ENCODE peak calls at places on chromosomes 11 and 22, in four cellular contexts. One of them, this sample, is unnamed.

GRCh38 chr22:36925388-36926290 is 12.2 kb downstream of the CSF2RB start:
- DNase-seq in pancreas: no peak
- DNase-seq in HL-60: no peak
- DNase-seq in astrocyte: peak; percentile 2
- DNase-seq in this sample: no peak

GRCh38 chr11:64609436-64610047 is 18.5 kb downstream of the SLC22A12 start:
- DNase-seq in HL-60: peak; percentile 65
- DNase-seq in pancreas: no peak
- DNase-seq in astrocyte: no peak
- DNase-seq in this sample: no peak

GRCh38 chr22:49241174-49241851 is 586.4 kb downstream of the BRD1 start:
- DNase-seq in astrocyte: no peak
- DNase-seq in HL-60: no peak
- DNase-seq in pancreas: no peak
- DNase-seq in this sample: no peak

GRCh38 chr11:35463211-35463810 is 44.0 kb upstream of the SLC1A2 start:
- DNase-seq in pancreas: no peak
- DNase-seq in HL-60: no peak
- DNase-seq in astrocyte: no peak
- DNase-seq in this sample: no peak

GRCh38 chr11:95575517-95575916 is 214.1 kb downstream of the FAM76B start:
- DNase-seq in HL-60: no peak
- DNase-seq in pancreas: no peak
- DNase-seq in astrocyte: peak; percentile 20
- DNase-seq in this sample: no peak

GRCh38 chr11:123351375-123351774 is 78.7 kb upstream of the GRAMD1B start:
- DNase-seq in pancreas: no peak
- DNase-seq in HL-60: no peak
- DNase-seq in astrocyte: no peak
- DNase-seq in this sample: no peak

GRCh38 chr11:131745405-131745804 is 375.0 kb downstream of the NTM start:
- DNase-seq in HL-60: no peak
- DNase-seq in pancreas: no peak
- DNase-seq in astrocyte: peak; percentile 77
- DNase-seq in this sample: no peak

GRCh38 chr22:27602390-27602789 is 199.2 kb downstream of the MN1 start:
- DNase-seq in astrocyte: no peak
- DNase-seq in HL-60: no peak
- DNase-seq in pancreas: no peak
- DNase-seq in this sample: no peak

GRCh38 chr11:33737362-33737821 is 1.2 kb upstream of the CD59 start:
- DNase-seq in HL-60: no peak
- DNase-seq in astrocyte: no peak
- DNase-seq in pancreas: no peak
- DNase-seq in this sample: no peak

GRCh38 chr11:46389450-46390330 is 1.9 kb downstream of the CHRM4 start:
- DNase-seq in astrocyte: no peak
- DNase-seq in pancreas: peak; percentile 76
- DNase-seq in HL-60: no peak
- DNase-seq in this sample: no peak

GRCh38 chr11:13183094-13183825 is 94.3 kb upstream of the BMAL1 start:
- DNase-seq in astrocyte: peak; percentile 79
- DNase-seq in pancreas: no peak
- DNase-seq in HL-60: no peak
- DNase-seq in this sample: peak; percentile 34

GRCh38 chr11:63672156-63672463 is 934 bp upstream of the ATL3 start:
- DNase-seq in pancreas: no peak
- DNase-seq in astrocyte: no peak
- DNase-seq in HL-60: no peak
- DNase-seq in this sample: no peak

GRCh38 chr11:116519499-116519898 is 253.3 kb downstream of the BUD13 start:
- DNase-seq in astrocyte: no peak
- DNase-seq in HL-60: no peak
- DNase-seq in pancreas: no peak
- DNase-seq in this sample: no peak
- TF ChIP-seq CTCF in astrocyte: no peak
- TF ChIP-seq CTCF in HL-60: no peak
- TF ChIP-seq CTCF in pancreas: no peak
- TF ChIP-seq CTCF in this sample: no peak

GRCh38 chr22:22387386-22387736 is 121.2 kb downstream of the ZNF280B start:
- DNase-seq in HL-60: no peak
- DNase-seq in astrocyte: no peak
- DNase-seq in pancreas: no peak
- DNase-seq in this sample: no peak
- H3K27me3 ChIP-seq in HL-60: peaks cover 16% of the 10 kb centered on the region
- H3K27me3 ChIP-seq in astrocyte: no peaks in the 10 kb centered on the region
- H3K27me3 ChIP-seq in pancreas: no peaks in the 10 kb centered on the region
- H3K27me3 ChIP-seq in this sample: no peaks in the 10 kb centered on the region

GRCh38 chr11:93238956-93239355 is 41.2 kb upstream of the SLC36A4 start:
- DNase-seq in pancreas: no peak
- DNase-seq in astrocyte: no peak
- DNase-seq in HL-60: no peak
- DNase-seq in this sample: no peak

GRCh38 chr11:93234602-93235207 is 36.9 kb upstream of the SLC36A4 start:
- DNase-seq in astrocyte: peak; percentile 45
- DNase-seq in pancreas: peak; percentile 76
- DNase-seq in HL-60: peak; percentile 14
- DNase-seq in this sample: peak; percentile 13

GRCh38 chr11:93236741-93237675 is 39.2 kb upstream of the SLC36A4 start:
- DNase-seq in pancreas: no peak
- DNase-seq in HL-60: peak; percentile 15
- DNase-seq in astrocyte: peak; percentile 10
- DNase-seq in this sample: no peak
- TF ChIP-seq CTCF in pancreas: no peak
- TF ChIP-seq CTCF in HL-60: peak; percentile 8
- TF ChIP-seq CTCF in astrocyte: peak; percentile 62
- TF ChIP-seq CTCF in this sample: peak; percentile 64

DNA sequence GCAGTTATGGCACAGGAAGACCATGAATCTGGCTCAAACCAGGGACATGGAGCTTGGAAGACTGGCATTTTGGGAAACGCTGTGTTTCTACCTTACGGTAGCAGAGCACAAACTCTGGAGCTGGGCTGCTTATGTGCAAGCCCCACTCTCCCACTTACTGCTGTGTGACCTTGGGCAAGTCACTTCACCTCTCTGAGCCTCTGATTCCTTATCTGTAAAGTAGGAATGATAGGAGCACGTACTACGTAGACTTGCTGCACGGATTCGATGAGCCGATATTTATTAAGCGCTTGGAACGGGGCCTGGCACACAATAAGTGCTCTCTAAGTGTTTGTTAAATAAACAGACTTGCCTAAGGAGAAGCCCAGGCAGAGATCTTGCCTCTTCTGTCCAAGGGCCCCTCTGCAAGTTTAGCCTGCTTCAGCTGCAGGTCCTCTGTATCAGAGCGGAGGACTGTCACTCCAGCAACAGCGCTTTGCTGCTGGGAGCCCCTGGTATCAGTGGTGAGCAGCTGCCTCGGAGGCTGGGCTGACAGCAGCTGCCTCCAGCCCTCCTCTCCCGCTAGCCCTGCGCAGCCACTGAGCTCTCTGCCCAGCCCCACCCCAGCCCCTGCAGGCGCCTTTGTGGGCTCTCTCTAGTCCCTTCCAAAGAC is 96.9 kb upstream of the ANO1 start:
- DNase-seq in astrocyte: no peak
- DNase-seq in pancreas: no peak
- DNase-seq in HL-60: no peak
- DNase-seq in this sample: no peak
- H3K27me3 ChIP-seq in astrocyte: peaks cover 19% of the 10 kb centered on the region
- H3K27me3 ChIP-seq in pancreas: peaks cover 3% of the 10 kb centered on the region
- H3K27me3 ChIP-seq in HL-60: peaks cover 24% of the 10 kb centered on the region
- H3K27me3 ChIP-seq in this sample: peaks cover 16% of the 10 kb centered on the region

DNA sequence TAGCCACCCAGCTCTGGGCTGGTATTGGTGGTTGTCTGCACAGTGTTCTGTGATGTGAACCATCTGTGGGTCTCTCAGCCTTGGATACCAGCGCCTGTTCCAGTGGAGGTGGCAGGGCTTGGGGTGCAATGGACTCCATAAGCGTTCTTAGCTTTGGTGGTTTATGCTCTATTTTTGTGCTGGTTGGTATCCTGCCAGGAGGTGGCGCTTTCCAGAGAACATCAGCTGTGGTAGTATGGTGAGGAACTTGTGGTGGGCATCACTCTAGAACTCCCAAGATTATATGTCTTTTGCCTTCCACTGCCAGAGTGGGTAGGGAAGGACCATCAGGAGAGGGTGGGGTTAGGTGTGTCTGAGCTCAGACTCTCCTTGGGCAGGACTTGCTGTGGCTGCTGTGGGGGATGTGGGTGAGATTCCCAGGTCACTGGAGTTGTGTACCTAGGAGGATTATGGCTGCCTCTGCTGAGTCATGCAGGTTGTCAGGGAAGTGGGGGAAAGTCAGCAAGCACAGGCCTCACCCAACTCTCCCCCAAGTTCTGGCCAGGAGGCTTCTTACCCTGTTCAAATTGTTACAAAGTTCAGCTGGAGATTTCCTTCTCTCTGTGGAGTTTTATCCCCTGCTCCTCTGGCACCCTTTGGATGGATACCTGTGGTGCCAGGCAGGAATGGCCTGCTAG is 47.2 kb downstream of the MRGPRX2 start:
- DNase-seq in pancreas: no peak
- DNase-seq in HL-60: no peak
- DNase-seq in astrocyte: no peak
- DNase-seq in this sample: no peak
- TF ChIP-seq CTCF in pancreas: no peak
- TF ChIP-seq CTCF in HL-60: no peak
- TF ChIP-seq CTCF in astrocyte: no peak
- TF ChIP-seq CTCF in this sample: no peak

GRCh38 chr11:133015457-133015856 is 516.8 kb downstream of the OPCML start:
- DNase-seq in astrocyte: no peak
- DNase-seq in HL-60: no peak
- DNase-seq in pancreas: no peak
- DNase-seq in this sample: no peak

GRCh38 chr11:133019545-133019944 is 512.8 kb downstream of the OPCML start:
- DNase-seq in pancreas: no peak
- DNase-seq in astrocyte: no peak
- DNase-seq in HL-60: no peak
- DNase-seq in this sample: no peak

GRCh38 chr11:133021503-133021902 is 510.8 kb downstream of the OPCML start:
- DNase-seq in HL-60: no peak
- DNase-seq in pancreas: no peak
- DNase-seq in astrocyte: no peak
- DNase-seq in this sample: no peak

GRCh38 chr11:133020321-133020720 is 512.0 kb downstream of the OPCML start:
- DNase-seq in HL-60: no peak
- DNase-seq in astrocyte: no peak
- DNase-seq in pancreas: no peak
- DNase-seq in this sample: no peak
- H3K27me3 ChIP-seq in HL-60: no peaks in the 10 kb centered on the region
- H3K27me3 ChIP-seq in astrocyte: peaks cover 30% of the 10 kb centered on the region
- H3K27me3 ChIP-seq in pancreas: no peaks in the 10 kb centered on the region
- H3K27me3 ChIP-seq in this sample: no peaks in the 10 kb centered on the region

GRCh38 chr11:68325183-68325893 is 12.9 kb downstream of the LRP5 start:
- DNase-seq in HL-60: no peak
- DNase-seq in pancreas: no peak
- DNase-seq in astrocyte: no peak
- DNase-seq in this sample: no peak
- TF ChIP-seq CTCF in HL-60: no peak
- TF ChIP-seq CTCF in pancreas: no peak
- TF ChIP-seq CTCF in astrocyte: no peak
- TF ChIP-seq CTCF in this sample: no peak

DNA sequence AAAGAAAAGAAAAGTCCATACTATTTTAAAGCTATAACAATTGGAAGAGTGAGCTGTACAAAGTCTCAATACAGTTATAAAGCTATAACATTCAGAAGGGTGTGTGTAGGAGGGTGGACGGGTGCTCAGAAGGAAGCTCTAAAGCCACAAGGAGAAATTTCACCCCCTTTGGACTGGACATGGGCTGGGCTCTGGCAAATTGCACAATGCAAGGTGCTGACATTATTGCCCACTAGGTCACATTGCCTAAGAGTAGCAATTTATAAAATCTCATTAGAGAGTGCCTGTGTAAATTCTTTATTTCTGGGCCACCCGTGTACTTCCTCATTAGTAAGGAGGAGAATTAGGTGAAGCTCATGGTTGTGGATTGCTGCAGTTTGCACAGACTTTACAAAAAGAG is 5.7 kb upstream of the APOBEC3A start:
- DNase-seq in astrocyte: no peak
- DNase-seq in pancreas: no peak
- DNase-seq in HL-60: no peak
- DNase-seq in this sample: no peak
- H3K27me3 ChIP-seq in astrocyte: peaks cover 33% of the 10 kb centered on the region
- H3K27me3 ChIP-seq in pancreas: no peaks in the 10 kb centered on the region
- H3K27me3 ChIP-seq in HL-60: no peaks in the 10 kb centered on the region
- H3K27me3 ChIP-seq in this sample: peaks cover 22% of the 10 kb centered on the region

GRCh38 chr11:1389103-1389931 is 417 bp upstream of the BRSK2 start:
- DNase-seq in astrocyte: peak; percentile 80
- DNase-seq in HL-60: peak; percentile 47
- DNase-seq in pancreas: peak; percentile 99
- DNase-seq in this sample: peak; percentile 65
- TF ChIP-seq CTCF in astrocyte: no peak
- TF ChIP-seq CTCF in HL-60: no peak
- TF ChIP-seq CTCF in pancreas: no peak
- TF ChIP-seq CTCF in this sample: peak; percentile 15

GRCh38 chr11:127115844-127116243 is 115.3 kb upstream of the KIRREL3 start:
- DNase-seq in HL-60: no peak
- DNase-seq in astrocyte: no peak
- DNase-seq in pancreas: no peak
- DNase-seq in this sample: no peak
- H3K27me3 ChIP-seq in HL-60: peaks cover 5% of the 10 kb centered on the region
- H3K27me3 ChIP-seq in astrocyte: no peaks in the 10 kb centered on the region
- H3K27me3 ChIP-seq in pancreas: no peaks in the 10 kb centered on the region
- H3K27me3 ChIP-seq in this sample: peaks cover 16% of the 10 kb centered on the region